ENCODE peak calls at places on chromosomes 11 and 22, in four cellular contexts. One of them, this sample, is unnamed.

GRCh38 chr11:44728491-44728910 is 1.7 kb downstream of the TSPAN18 start:
- DNase-seq in endothelial cell of umbilical vein: peak; percentile 25
- DNase-seq in MCF 10A: no peak
- DNase-seq in HFFc6: no peak
- DNase-seq in this sample: no peak

GRCh38 chr22:26291940-26292666 is 122.8 kb downstream of the SEZ6L start:
- DNase-seq in endothelial cell of umbilical vein: no peak
- DNase-seq in MCF 10A: no peak
- DNase-seq in HFFc6: no peak
- DNase-seq in this sample: no peak

GRCh38 chr22:39236321-39237275 is 8.2 kb downstream of the PDGFB start:
- DNase-seq in endothelial cell of umbilical vein: no peak
- DNase-seq in MCF 10A: no peak
- DNase-seq in HFFc6: no peak
- DNase-seq in this sample: no peak

GRCh38 chr11:120404495-120404894 is 68.3 kb downstream of the ARHGEF12 start:
- DNase-seq in endothelial cell of umbilical vein: peak; percentile 71
- DNase-seq in MCF 10A: no peak
- DNase-seq in HFFc6: no peak
- DNase-seq in this sample: no peak

GRCh38 chr22:17434856-17435255 is 65.6 kb downstream of the CECR2 start:
- DNase-seq in endothelial cell of umbilical vein: no peak
- DNase-seq in MCF 10A: no peak
- DNase-seq in HFFc6: no peak
- DNase-seq in this sample: no peak

GRCh38 chr11:12199231-12199948 is 89.0 kb downstream of the MICAL2 start:
- DNase-seq in endothelial cell of umbilical vein: peak; percentile 70
- DNase-seq in MCF 10A: no peak
- DNase-seq in HFFc6: no peak
- DNase-seq in this sample: no peak

GRCh38 chr11:90525962-90526361 is 303.1 kb upstream of the CHORDC1 start:
- DNase-seq in endothelial cell of umbilical vein: no peak
- DNase-seq in MCF 10A: no peak
- DNase-seq in HFFc6: no peak
- DNase-seq in this sample: no peak

GRCh38 chr11:43250309-43250708 is 61.5 kb upstream of the API5 start:
- DNase-seq in endothelial cell of umbilical vein: no peak
- DNase-seq in MCF 10A: no peak
- DNase-seq in HFFc6: no peak
- DNase-seq in this sample: no peak

GRCh38 chr11:109423114-109423859 is 1.3 kb downstream of the C11orf87 start:
- DNase-seq in endothelial cell of umbilical vein: peak; percentile 1
- DNase-seq in MCF 10A: no peak
- DNase-seq in HFFc6: no peak
- DNase-seq in this sample: no peak

GRCh38 chr11:94781822-94782221 is 13.7 kb downstream of the AMOTL1 start:
- DNase-seq in endothelial cell of umbilical vein: no peak
- DNase-seq in MCF 10A: no peak
- DNase-seq in HFFc6: peak; percentile 81
- DNase-seq in this sample: no peak

GRCh38 chr11:46387919-46388618 is 3.5 kb downstream of the CHRM4 start:
- DNase-seq in endothelial cell of umbilical vein: no peak
- DNase-seq in MCF 10A: no peak
- DNase-seq in HFFc6: no peak
- DNase-seq in this sample: no peak

GRCh38 chr11:58059011-58059358 is 28.2 kb downstream of the OR6Q1 start:
- DNase-seq in endothelial cell of umbilical vein: peak; percentile 88
- DNase-seq in MCF 10A: peak; percentile 64
- DNase-seq in HFFc6: peak; percentile 78
- DNase-seq in this sample: peak; percentile 64

GRCh38 chr22:46654927-46655595 is 34.9 kb downstream of the GRAMD4 start:
- DNase-seq in endothelial cell of umbilical vein: no peak
- DNase-seq in MCF 10A: peak; percentile 67
- DNase-seq in HFFc6: no peak
- DNase-seq in this sample: no peak

GRCh38 chr11:44622721-44623258 is 57.3 kb downstream of the CD82 start:
- DNase-seq in endothelial cell of umbilical vein: no peak
- DNase-seq in MCF 10A: no peak
- DNase-seq in HFFc6: no peak
- DNase-seq in this sample: no peak

GRCh38 chr11:46920709-46921108 is 2.4 kb upstream of the LRP4 start:
- DNase-seq in endothelial cell of umbilical vein: peak; percentile 66
- DNase-seq in MCF 10A: peak; percentile 78
- DNase-seq in HFFc6: peak; percentile 99
- DNase-seq in this sample: peak; percentile 89

GRCh38 chr11:1059759-1060158 is 14.9 kb upstream of the MUC2 start:
- DNase-seq in endothelial cell of umbilical vein: no peak
- DNase-seq in MCF 10A: no peak
- DNase-seq in HFFc6: no peak
- DNase-seq in this sample: no peak

GRCh38 chr11:121589946-121590537 is 137.3 kb upstream of the SORL1-AS1 start:
- DNase-seq in endothelial cell of umbilical vein: no peak
- DNase-seq in MCF 10A: no peak
- DNase-seq in HFFc6: no peak
- DNase-seq in this sample: no peak

GRCh38 chr11:12411806-12412727 is 34.7 kb downstream of the PARVA start:
- DNase-seq in endothelial cell of umbilical vein: peak; percentile 82
- DNase-seq in MCF 10A: peak; percentile 68
- DNase-seq in HFFc6: peak; percentile 93
- DNase-seq in this sample: peak; percentile 79

GRCh38 chr11:120956710-120957500 is 67.0 kb upstream of the TBCEL start:
- DNase-seq in endothelial cell of umbilical vein: no peak
- DNase-seq in MCF 10A: no peak
- DNase-seq in HFFc6: no peak
- DNase-seq in this sample: no peak

GRCh38 chr11:119721129-119722120 is 7.6 kb downstream of the NECTIN1 start:
- DNase-seq in endothelial cell of umbilical vein: peak; percentile 45
- DNase-seq in MCF 10A: peak; percentile 85
- DNase-seq in HFFc6: peak; percentile 24
- DNase-seq in this sample: peak; percentile 85

GRCh38 chr11:87529486-87529885 is 491.8 kb downstream of the TMEM135 start:
- DNase-seq in endothelial cell of umbilical vein: no peak
- DNase-seq in MCF 10A: no peak
- DNase-seq in HFFc6: no peak
- DNase-seq in this sample: no peak

GRCh38 chr22:45966320-45966891 is 10.6 kb downstream of the WNT7B start:
- DNase-seq in endothelial cell of umbilical vein: no peak
- DNase-seq in MCF 10A: no peak
- DNase-seq in HFFc6: no peak
- DNase-seq in this sample: no peak

GRCh38 chr11:65808744-65809341 is 22.0 kb downstream of the OVOL1 start:
- DNase-seq in endothelial cell of umbilical vein: no peak
- DNase-seq in MCF 10A: no peak
- DNase-seq in HFFc6: no peak
- DNase-seq in this sample: no peak

GRCh38 chr11:130131957-130132850 is 27.4 kb upstream of the ST14 start:
- DNase-seq in endothelial cell of umbilical vein: peak; percentile 83
- DNase-seq in MCF 10A: peak; percentile 78
- DNase-seq in HFFc6: peak; percentile 67
- DNase-seq in this sample: peak; percentile 92

GRCh38 chr22:37241351-37242142 is 2.5 kb downstream of the RAC2 start:
- DNase-seq in endothelial cell of umbilical vein: no peak
- DNase-seq in MCF 10A: no peak
- DNase-seq in HFFc6: no peak
- DNase-seq in this sample: no peak

GRCh38 chr11:71171024-71171423 is 81.4 kb downstream of the SHANK2 start:
- DNase-seq in endothelial cell of umbilical vein: no peak
- DNase-seq in MCF 10A: no peak
- DNase-seq in HFFc6: no peak
- DNase-seq in this sample: no peak

GRCh38 chr22:17890892-17891291 is 116.6 kb upstream of the BID start:
- DNase-seq in endothelial cell of umbilical vein: no peak
- DNase-seq in MCF 10A: no peak
- DNase-seq in HFFc6: no peak
- DNase-seq in this sample: no peak